ENCODE peak calls at places on chromosomes 11 and 22, in ten cellular contexts. C is activated CD8-positive, alpha-beta T cell treated with anti-CD3 and anti-CD28 coated beads, Interleukin-2, amount 10 ng/mL, durations not matched to agents 7 days and 5 days; B is activated CD4-positive, alpha-beta T cell treated with anti-CD3 and anti-CD28 coated beads, Interleukin-2, amount 10 ng/mL, durations not matched to agents 7 days and 5 days; X is HFFc6; E is NCI-H1694; U is left cardiac atrium; O is ELR; M is tibial nerve; V is A549; G is tibial artery. F is an unnamed sample.

GRCh38 chr11:132026746-132027145 is 656.3 kb downstream of the NTM start:
- DNase-seq in U (no peak), M (no peak), V (no peak), E (no peak), B (no peak), C (no peak), G (no peak), O (no peak), X (no peak), F (no peak)

GRCh38 chr11:116162541-116163230 is 610.1 kb downstream of the BUD13 start:
- DNase-seq in B (no peak), O (no peak), V (no peak), G (no peak), M (no peak), E (no peak), C (no peak), U (no peak), X (no peak), F (peak)

GRCh38 chr22:38490915-38491314 is 15.2 kb downstream of the DDX17 start:
- DNase-seq in B (no peak), M (peak), V (no peak), X (peak), G (peak), U (peak), O (no peak), C (no peak), E (no peak), F (no peak)

GRCh38 chr22:46575915-46576555 is 38.6 kb upstream of the CELSR1 start:
- DNase-seq in O (no peak), V (no peak), C (no peak), G (no peak), U (peak), B (no peak), M (no peak), E (no peak), X (no peak), F (no peak)

GRCh38 chr11:60477035-60477445 is 15.5 kb upstream of the MS4A12 start:
- DNase-seq in C (no peak), V (no peak), E (no peak), G (no peak), U (no peak), O (no peak), B (no peak), X (no peak), M (peak), F (no peak)

GRCh38 chr11:65780770-65781151 is at the start of gene AP5B1:
- DNase-seq in V (peak), O (peak), G (peak), U (peak), E (no peak), X (peak), M (no peak), B (peak), C (peak), F (no peak)

GRCh38 chr11:18612394-18612793 is 12.8 kb downstream of the MISFA start:
- DNase-seq in U (no peak), V (no peak), X (no peak), B (no peak), C (no peak), E (no peak), O (no peak), G (no peak), M (no peak), F (no peak)

GRCh38 chr11:29773656-29774264 is 243.1 kb downstream of the KCNA4 start:
- DNase-seq in C (no peak), X (no peak), G (no peak), O (no peak), M (no peak), V (no peak), E (no peak), B (no peak), U (peak), F (no peak)

GRCh38 chr11:27496461-27496860 is 10.1 kb downstream of the LIN7C start:
- DNase-seq in C (no peak), M (no peak), V (no peak), E (no peak), O (no peak), U (no peak), X (no peak), G (no peak), B (no peak), F (no peak)

GRCh38 chr11:102837151-102837550 is 6.3 kb downstream of the MMP3 start:
- DNase-seq in C (no peak), M (no peak), G (no peak), X (no peak), U (no peak), O (no peak), V (no peak), B (no peak), E (no peak), F (no peak)

GRCh38 chr11:111765320-111765983 is 737 bp downstream of the PPP2R1B start:
- DNase-seq in O (peak), B (no peak), U (no peak), X (no peak), E (no peak), M (peak), G (no peak), C (no peak), V (no peak), F (no peak)